ENCODE peak calls at places on chromosomes 13 and 19, in eight cellular contexts. V is NCI-H187; U is body of pancreas; K is fibroblast of gingiva; Z is GM23248; D is stimulated activated CD8-positive, alpha-beta memory T cell treated with anti-CD3 and anti-CD28 coated beads, Interleukin-4, amount 100 ng/mL, for 48 hours; N is hypothalamus; W is effector CD4-positive, alpha-beta T cell. F is an unnamed sample.

GRCh38 chr19:34173145-34173956 is 1.0 kb downstream of the LSM14A start:
- DNase-seq in V (no peak), U (peak; percentile 35), K (peak; percentile 26), Z (peak; percentile 42), D (peak; percentile 40), N (no peak), W (no peak), F (peak; percentile 34)

GRCh38 chr13:83621765-83622421 is 260.4 kb downstream of the SLITRK1 start:
- DNase-seq in V (no peak), U (no peak), K (no peak), Z (no peak), D (no peak), N (no peak), W (no peak), F (no peak)

GRCh38 chr19:18167975-18168645 is 5.5 kb upstream of the IFI30 start:
- DNase-seq in V (no peak), U (peak; percentile 55), K (no peak), Z (peak; percentile 62), D (peak; percentile 76), N (no peak), W (peak; percentile 47), F (peak; percentile 63)

GRCh38 chr19:3224346-3225325 is at the start of gene CELF5:
- DNase-seq in V (peak; percentile 57), U (peak; percentile 45), K (no peak), Z (peak; percentile 73), D (peak; percentile 68), N (no peak), W (peak; percentile 48), F (no peak)

GRCh38 chr19:9621156-9622037 is at the start of gene ZNF561:
- DNase-seq in V (peak; percentile 52), U (peak; percentile 86), K (peak; percentile 87), Z (peak; percentile 96), D (peak; percentile 92), N (peak; percentile 77), W (peak; percentile 83), F (peak; percentile 93)

GRCh38 chr19:39403331-39404312 is 3.0 kb upstream of the ZFP36 start:
- DNase-seq in V (no peak), U (peak; percentile 81), K (peak; percentile 100), Z (peak; percentile 100), D (peak; percentile 96), N (peak; percentile 46), W (peak; percentile 99), F (peak; percentile 100)

GRCh38 chr13:34346626-34347025 is 528.7 kb downstream of the RFC3 start:
- DNase-seq in V (no peak), U (no peak), K (peak; percentile 44), Z (peak; percentile 56), D (no peak), N (no peak), W (no peak), F (no peak)

GRCh38 chr19:42092350-42092749 is 16.4 kb downstream of the ZNF574 start:
- DNase-seq in V (peak; percentile 11), U (no peak), K (no peak), Z (peak; percentile 37), D (peak; percentile 65), N (no peak), W (peak; percentile 25), F (no peak)

GRCh38 chr19:7833225-7834156 is 3.5 kb downstream of the EVI5L start:
- DNase-seq in V (no peak), U (peak; percentile 60), K (peak; percentile 33), Z (peak; percentile 90), D (no peak), N (no peak), W (no peak), F (no peak)

GRCh38 chr19:30344446-30345425 is 27.4 kb upstream of the ZNF536 start:
- DNase-seq in V (no peak), U (no peak), K (no peak), Z (peak; percentile 53), D (no peak), N (no peak), W (no peak), F (no peak)

GRCh38 chr19:1133471-1133929 is 29.7 kb downstream of the GPX4 start:
- DNase-seq in V (no peak), U (no peak), K (peak; percentile 24), Z (no peak), D (peak; percentile 87), N (no peak), W (peak; percentile 72), F (no peak)

GRCh38 chr13:31477961-31478360 is 261.4 kb upstream of the RXFP2 start:
- DNase-seq in V (no peak), U (no peak), K (peak; percentile 58), Z (peak; percentile 80), D (no peak), N (no peak), W (no peak), F (no peak)

GRCh38 chr19:50835785-50836542 is 2.6 kb upstream of the KLK15 start:
- DNase-seq in V (peak; percentile 25), U (peak; percentile 93), K (peak; percentile 41), Z (peak; percentile 79), D (peak; percentile 90), N (peak; percentile 2), W (peak; percentile 39), F (peak; percentile 59)

GRCh38 chr19:43504426-43505185 is at the start of gene PHLDB3:
- DNase-seq in V (no peak), U (peak; percentile 46), K (no peak), Z (peak; percentile 59), D (peak; percentile 68), N (no peak), W (peak; percentile 34), F (peak; percentile 63)